ENCODE peak calls at places on chromosomes 13 and 19, in four cellular contexts. One of them, this sample, is unnamed.

GRCh38 chr13:32650705-32651311 is 64.6 kb downstream of the PDS5B start:
- DNase-seq in H1: no peak
- DNase-seq in SK-N-SH: peak; percentile 38
- DNase-seq in HCT116: peak; percentile 43
- DNase-seq in this sample: peak; percentile 68

GRCh38 chr19:36136975-36137686 is 2.7 kb upstream of the CAPNS1 start:
- DNase-seq in H1: no peak
- DNase-seq in SK-N-SH: no peak
- DNase-seq in HCT116: peak; percentile 77
- DNase-seq in this sample: no peak

GRCh38 chr19:41808663-41809566 is 12.5 kb downstream of the CEACAM3 start:
- DNase-seq in H1: no peak
- DNase-seq in SK-N-SH: no peak
- DNase-seq in HCT116: no peak
- DNase-seq in this sample: no peak

GRCh38 chr19:584240-585001 is 5.3 kb upstream of the HCN2 start:
- DNase-seq in H1: no peak
- DNase-seq in SK-N-SH: peak; percentile 95
- DNase-seq in HCT116: no peak
- DNase-seq in this sample: peak; percentile 40

GRCh38 chr13:72666391-72666790 is 61.0 kb downstream of the MZT1 start:
- DNase-seq in H1: no peak
- DNase-seq in SK-N-SH: no peak
- DNase-seq in HCT116: no peak
- DNase-seq in this sample: no peak

GRCh38 chr19:41934849-41935374 is 6.7 kb upstream of the ERFL start:
- DNase-seq in H1: peak; percentile 62
- DNase-seq in SK-N-SH: peak; percentile 93
- DNase-seq in HCT116: peak; percentile 43
- DNase-seq in this sample: peak; percentile 71

GRCh38 chr13:48165727-48166126 is 67.3 kb upstream of the ITM2B start:
- DNase-seq in H1: no peak
- DNase-seq in SK-N-SH: no peak
- DNase-seq in HCT116: no peak
- DNase-seq in this sample: no peak

GRCh38 chr19:485583-486236 is 10.6 kb upstream of the MADCAM1 start:
- DNase-seq in H1: no peak
- DNase-seq in SK-N-SH: peak; percentile 12
- DNase-seq in HCT116: no peak
- DNase-seq in this sample: no peak

GRCh38 chr13:59774511-59774911 is 389.2 kb downstream of the DIAPH3 start:
- DNase-seq in H1: no peak
- DNase-seq in SK-N-SH: no peak
- DNase-seq in HCT116: no peak
- DNase-seq in this sample: no peak

GRCh38 chr13:41059896-41060722 is 1.2 kb upstream of the WBP4 start:
- DNase-seq in H1: peak; percentile 70
- DNase-seq in SK-N-SH: peak; percentile 87
- DNase-seq in HCT116: peak; percentile 80
- DNase-seq in this sample: peak; percentile 62

GRCh38 chr13:41060723-41061074 is 610 bp upstream of the WBP4 start:
- DNase-seq in H1: peak; percentile 27
- DNase-seq in SK-N-SH: peak; percentile 75
- DNase-seq in HCT116: peak; percentile 47
- DNase-seq in this sample: peak; percentile 17

GRCh38 chr13:41058229-41059070 is 2.9 kb upstream of the WBP4 start:
- DNase-seq in H1: no peak
- DNase-seq in SK-N-SH: no peak
- DNase-seq in HCT116: no peak
- DNase-seq in this sample: no peak

GRCh38 chr13:41061075-41061913 is at the start of gene WBP4:
- DNase-seq in H1: peak; percentile 90
- DNase-seq in SK-N-SH: peak; percentile 90
- DNase-seq in HCT116: peak; percentile 94
- DNase-seq in this sample: peak; percentile 96

DNA sequence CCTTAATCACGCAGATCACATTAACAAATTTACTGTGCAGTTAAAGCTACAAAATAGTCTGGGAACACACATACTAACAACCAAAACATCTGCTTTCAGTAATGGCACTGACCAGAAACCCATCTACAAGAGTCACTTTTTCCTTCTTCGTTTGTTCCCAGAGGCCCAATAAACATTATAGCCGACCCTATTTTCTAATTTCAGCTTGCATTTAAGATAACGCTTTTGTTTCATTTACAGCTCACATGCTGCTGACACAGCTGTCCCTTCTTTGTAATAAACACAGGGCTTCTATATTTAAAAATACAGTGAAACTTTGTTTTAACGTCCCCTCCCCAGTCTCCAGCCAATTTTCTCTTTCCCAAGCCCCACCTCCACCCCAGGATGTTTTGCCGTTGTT is 1.8 kb upstream of the WBP4 start:
- DNase-seq in H1: no peak
- DNase-seq in SK-N-SH: peak; percentile 23
- DNase-seq in HCT116: no peak
- DNase-seq in this sample: no peak
- TF ChIP-seq JUND in H1: no peak
- TF ChIP-seq JUND in SK-N-SH: no peak
- TF ChIP-seq JUND in HCT116: no peak
- TF ChIP-seq JUND in this sample: no peak

GRCh38 chr13:23825179-23825578 is 64.0 kb downstream of the MIPEP start:
- DNase-seq in H1: no peak
- DNase-seq in SK-N-SH: no peak
- DNase-seq in HCT116: no peak
- DNase-seq in this sample: no peak

GRCh38 chr13:23824355-23824754 is 64.8 kb downstream of the MIPEP start:
- DNase-seq in H1: no peak
- DNase-seq in SK-N-SH: no peak
- DNase-seq in HCT116: no peak
- DNase-seq in this sample: no peak

GRCh38 chr13:23833733-23834611 is 55.2 kb downstream of the MIPEP start:
- DNase-seq in H1: no peak
- DNase-seq in SK-N-SH: no peak
- DNase-seq in HCT116: no peak
- DNase-seq in this sample: no peak

GRCh38 chr13:23828086-23828485 is 61.1 kb downstream of the MIPEP start:
- DNase-seq in H1: no peak
- DNase-seq in SK-N-SH: no peak
- DNase-seq in HCT116: no peak
- DNase-seq in this sample: no peak

GRCh38 chr13:23828866-23829265 is 60.3 kb downstream of the MIPEP start:
- DNase-seq in H1: no peak
- DNase-seq in SK-N-SH: no peak
- DNase-seq in HCT116: no peak
- DNase-seq in this sample: no peak
- TF ChIP-seq JUND in H1: no peak
- TF ChIP-seq JUND in SK-N-SH: no peak
- TF ChIP-seq JUND in HCT116: no peak
- TF ChIP-seq JUND in this sample: no peak

DNA sequence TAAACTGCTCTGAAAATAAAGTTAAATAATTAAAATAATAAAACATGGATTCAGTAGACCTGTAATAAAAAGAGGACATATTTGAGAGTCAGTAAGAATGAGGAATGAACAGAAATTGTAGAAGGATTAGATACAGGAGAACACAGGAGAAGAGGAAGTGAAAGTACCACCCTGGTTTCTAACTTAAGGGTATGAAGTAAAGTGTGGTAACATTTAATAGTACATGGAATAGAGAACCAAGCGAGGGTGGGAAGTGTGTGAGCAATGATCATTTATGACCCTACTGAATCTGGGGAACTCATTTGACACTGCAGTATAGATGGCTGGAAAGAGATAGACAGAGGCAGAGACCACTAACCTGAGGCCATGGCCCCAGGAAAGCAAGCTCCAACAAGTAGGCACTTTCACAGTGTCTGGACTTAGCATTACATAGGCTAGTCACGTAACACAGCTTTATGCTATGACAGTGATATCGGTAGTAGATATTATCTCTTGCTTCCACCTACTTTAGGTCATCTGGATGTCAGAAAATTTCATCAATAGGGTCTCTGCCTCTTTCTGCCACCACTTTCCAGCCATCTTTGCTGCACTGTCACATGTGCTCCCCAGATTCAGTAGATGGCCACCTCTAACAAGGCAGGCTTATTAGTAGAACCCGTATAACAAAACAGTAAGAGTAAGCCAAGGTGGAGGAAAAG is 633.9 kb upstream of the MIR17HG start:
- DNase-seq in H1: no peak
- DNase-seq in SK-N-SH: peak; percentile 17
- DNase-seq in HCT116: no peak
- DNase-seq in this sample: no peak
- TF ChIP-seq JUND in H1: no peak
- TF ChIP-seq JUND in SK-N-SH: no peak
- TF ChIP-seq JUND in HCT116: no peak
- TF ChIP-seq JUND in this sample: no peak

GRCh38 chr19:46478356-46478986 is 7.1 kb upstream of the PNMA8A start:
- DNase-seq in H1: no peak
- DNase-seq in SK-N-SH: peak; percentile 66
- DNase-seq in HCT116: no peak
- DNase-seq in this sample: no peak

GRCh38 chr19:46481947-46482346 is 10.6 kb upstream of the PNMA8A start:
- DNase-seq in H1: no peak
- DNase-seq in SK-N-SH: no peak
- DNase-seq in HCT116: no peak
- DNase-seq in this sample: no peak

GRCh38 chr19:46481187-46481586 is 9.8 kb upstream of the PNMA8A start:
- DNase-seq in H1: no peak
- DNase-seq in SK-N-SH: no peak
- DNase-seq in HCT116: no peak
- DNase-seq in this sample: no peak

GRCh38 chr19:46482645-46483044 is 11.3 kb upstream of the PNMA8A start:
- DNase-seq in H1: no peak
- DNase-seq in SK-N-SH: no peak
- DNase-seq in HCT116: no peak
- DNase-seq in this sample: no peak

GRCh38 chr19:46480409-46480808 is 9.0 kb upstream of the PNMA8A start:
- DNase-seq in H1: no peak
- DNase-seq in SK-N-SH: no peak
- DNase-seq in HCT116: no peak
- DNase-seq in this sample: no peak
- TF ChIP-seq JUND in H1: no peak
- TF ChIP-seq JUND in SK-N-SH: no peak
- TF ChIP-seq JUND in HCT116: no peak
- TF ChIP-seq JUND in this sample: no peak

DNA sequence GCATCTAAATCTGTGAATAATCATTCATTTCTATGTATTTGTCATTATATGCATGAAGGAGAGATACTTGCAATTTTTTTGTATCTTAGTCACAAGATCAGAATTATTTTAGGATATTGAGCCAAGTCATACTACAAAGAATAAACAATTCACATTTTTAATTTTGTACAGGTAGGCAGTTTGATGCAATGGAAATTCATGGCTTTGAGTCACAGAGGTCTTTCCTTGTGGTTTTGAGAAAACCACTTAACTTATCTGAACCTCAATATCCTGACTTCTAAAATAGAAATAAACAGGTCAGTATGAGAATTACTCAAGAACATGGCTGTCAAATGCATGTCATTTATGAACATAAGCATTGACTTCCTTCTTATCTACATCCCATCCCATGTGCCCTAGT is 221.4 kb upstream of the SLC10A2 start:
- DNase-seq in H1: no peak
- DNase-seq in SK-N-SH: no peak
- DNase-seq in HCT116: no peak
- DNase-seq in this sample: no peak
- TF ChIP-seq JUND in H1: no peak
- TF ChIP-seq JUND in SK-N-SH: no peak
- TF ChIP-seq JUND in HCT116: no peak
- TF ChIP-seq JUND in this sample: no peak

DNA sequence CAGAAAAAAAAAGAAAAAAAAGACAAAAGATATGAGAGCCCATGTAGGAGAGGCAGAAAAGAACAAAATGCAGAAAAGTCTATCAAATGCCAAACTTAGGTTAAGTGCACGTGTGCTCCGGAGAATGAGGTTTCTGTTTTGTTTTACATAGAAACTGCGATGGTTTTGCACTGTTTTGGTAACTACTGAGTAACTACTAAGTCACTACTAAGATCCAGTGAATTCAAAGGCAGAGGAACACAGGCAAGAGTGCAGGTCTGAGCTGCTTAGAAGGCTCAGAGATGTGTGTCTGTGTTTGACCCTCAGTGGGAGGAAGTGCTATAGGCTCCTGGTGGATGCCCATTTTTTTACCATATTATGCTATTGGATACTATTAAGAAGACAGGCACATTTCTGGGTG is 299.3 kb downstream of the NDFIP2 start:
- DNase-seq in H1: no peak
- DNase-seq in SK-N-SH: no peak
- DNase-seq in HCT116: no peak
- DNase-seq in this sample: no peak
- TF ChIP-seq JUND in H1: no peak
- TF ChIP-seq JUND in SK-N-SH: no peak
- TF ChIP-seq JUND in HCT116: no peak
- TF ChIP-seq JUND in this sample: no peak